ENCODE peak calls at places on chromosomes 7 and 10, in five cellular contexts. W is ACHN, O is NCI-H1417, N is HEK293T, E is astrocyte of the spinal cord. D is an unnamed sample.

GRCh38 chr10:110824152-110824441 is 47.6 kb upstream of the PDCD4 start:
- DNase-seq in W (no peak), E (no peak), O (no peak), N (no peak), D (no peak)

GRCh38 chr10:22915314-22915713 is 12.5 kb upstream of the ARMC3 start:
- DNase-seq in N (no peak), W (no peak), O (no peak), E (no peak), D (no peak)

GRCh38 chr7:21944616-21945373 is 904 bp downstream of the CDCA7L start:
- DNase-seq in O (peak; percentile 82), E (peak; percentile 52), N (peak; percentile 43), W (peak; percentile 60), D (peak; percentile 16)

GRCh38 chr10:5284311-5285057 is 80.3 kb upstream of the UCN3 start:
- DNase-seq in E (no peak), O (no peak), N (no peak), W (peak; percentile 43), D (peak; percentile 81)

GRCh38 chr10:79070091-79070610 is 1.4 kb downstream of the ZMIZ1 start:
- DNase-seq in E (no peak), O (peak; percentile 55), N (no peak), W (peak; percentile 71), D (no peak)

GRCh38 chr7:1520574-1521234 is 9.8 kb upstream of the MAFK start:
- DNase-seq in N (peak; percentile 53), W (no peak), E (peak; percentile 97), O (no peak), D (peak; percentile 98)

GRCh38 chr7:50667789-50668226 is 102.6 kb upstream of the DDC start:
- DNase-seq in E (no peak), W (no peak), N (no peak), O (no peak), D (no peak)

GRCh38 chr10:4830546-4830945 is 4.5 kb downstream of the AKR1E2 start:
- DNase-seq in E (no peak), N (no peak), W (no peak), O (no peak), D (no peak)

GRCh38 chr10:97666992-97667391 is 20.0 kb downstream of the AVPI1 start:
- DNase-seq in W (no peak), O (no peak), E (no peak), N (no peak), D (no peak)

GRCh38 chr7:28627263-28627653 is 214.9 kb downstream of the CREB5 start:
- DNase-seq in E (no peak), W (no peak), O (no peak), N (no peak), D (no peak)

GRCh38 chr10:22369433-22370072 is 24.3 kb downstream of the SPAG6 start:
- DNase-seq in W (no peak), N (no peak), O (no peak), E (no peak), D (peak; percentile 16)

GRCh38 chr7:149733554-149734513 is 39.6 kb downstream of the ZNF467 start:
- DNase-seq in E (no peak), N (no peak), W (no peak), O (no peak), D (no peak)

GRCh38 chr7:37150180-37150579 is 298.5 kb downstream of the ELMO1 start:
- DNase-seq in N (no peak), W (no peak), E (no peak), O (no peak), D (no peak)

GRCh38 chr7:82741493-82741892 is 297.9 kb upstream of the CACNA2D1 start:
- DNase-seq in W (no peak), E (no peak), N (no peak), O (no peak), D (no peak)

GRCh38 chr7:46908770-46909169 is 673.1 kb downstream of the TNS3 start:
- DNase-seq in O (no peak), E (peak; percentile 95), N (no peak), W (peak; percentile 84), D (peak; percentile 92)

GRCh38 chr10:84293574-84294016 is 34.8 kb upstream of the CCSER2 start:
- DNase-seq in N (no peak), E (no peak), O (no peak), W (no peak), D (no peak)

GRCh38 chr7:47326808-47327207 is 255.1 kb downstream of the TNS3 start:
- DNase-seq in O (no peak), W (no peak), E (peak; percentile 64), N (no peak), D (no peak)

GRCh38 chr7:51141451-51141971 is 175.1 kb downstream of the COBL start:
- DNase-seq in N (peak; percentile 14), E (peak; percentile 60), W (peak; percentile 68), O (no peak), D (peak; percentile 49)

GRCh38 chr7:30913821-30914515 is 2.3 kb downstream of the AQP1 start:
- DNase-seq in O (no peak), N (no peak), E (no peak), W (no peak), D (no peak)

GRCh38 chr7:44637788-44638594 is 31.6 kb downstream of the OGDH start:
- DNase-seq in W (no peak), O (no peak), E (peak; percentile 81), N (no peak), D (peak; percentile 97)

GRCh38 chr7:1314021-1314907 is 81.6 kb downstream of the UNCX start:
- DNase-seq in N (no peak), E (no peak), O (no peak), W (no peak), D (no peak)